ENCODE peak calls at places on chromosome 10, in nine cellular contexts. One of them, this sample, is unnamed.

GRCh38 chr10:32000937-32001336 is 55.3 kb downstream of the KIF5B start:
- DNase-seq in activated CD8-positive, alpha-beta memory T cell treated with anti-CD3 and anti-CD28 coated beads for 24 hours: no peak
- DNase-seq in RCC 7860: peak
- DNase-seq in activated CD4-positive, alpha-beta T cell treated with anti-CD3 and anti-CD28 coated beads for 4 hours: no peak
- DNase-seq in EL: peak
- DNase-seq in AG10803: peak
- DNase-seq in foreskin keratinocyte: peak
- DNase-seq in esophagus squamous epithelium: no peak
- DNase-seq in suprapubic skin: no peak
- DNase-seq in this sample: no peak

GRCh38 chr10:124450010-124450782 is at the start of gene NKX1-2:
- DNase-seq in AG10803: no peak
- DNase-seq in activated CD4-positive, alpha-beta T cell treated with anti-CD3 and anti-CD28 coated beads for 4 hours: no peak
- DNase-seq in suprapubic skin: no peak
- DNase-seq in EL: no peak
- DNase-seq in foreskin keratinocyte: no peak
- DNase-seq in RCC 7860: no peak
- DNase-seq in esophagus squamous epithelium: no peak
- DNase-seq in activated CD8-positive, alpha-beta memory T cell treated with anti-CD3 and anti-CD28 coated beads for 24 hours: no peak
- DNase-seq in this sample: no peak

GRCh38 chr10:75021851-75022250 is 89.6 kb upstream of the SAMD8 start:
- DNase-seq in activated CD4-positive, alpha-beta T cell treated with anti-CD3 and anti-CD28 coated beads for 4 hours: no peak
- DNase-seq in suprapubic skin: no peak
- DNase-seq in AG10803: no peak
- DNase-seq in esophagus squamous epithelium: no peak
- DNase-seq in foreskin keratinocyte: no peak
- DNase-seq in EL: no peak
- DNase-seq in RCC 7860: no peak
- DNase-seq in activated CD8-positive, alpha-beta memory T cell treated with anti-CD3 and anti-CD28 coated beads for 24 hours: no peak
- DNase-seq in this sample: no peak

GRCh38 chr10:44863344-44864041 is 47.6 kb upstream of the TMEM72 start:
- DNase-seq in EL: no peak
- DNase-seq in AG10803: no peak
- DNase-seq in foreskin keratinocyte: no peak
- DNase-seq in esophagus squamous epithelium: no peak
- DNase-seq in activated CD8-positive, alpha-beta memory T cell treated with anti-CD3 and anti-CD28 coated beads for 24 hours: no peak
- DNase-seq in suprapubic skin: no peak
- DNase-seq in RCC 7860: no peak
- DNase-seq in activated CD4-positive, alpha-beta T cell treated with anti-CD3 and anti-CD28 coated beads for 4 hours: no peak
- DNase-seq in this sample: no peak

GRCh38 chr10:79331709-79332108 is 15.6 kb upstream of the PPIF start:
- DNase-seq in activated CD8-positive, alpha-beta memory T cell treated with anti-CD3 and anti-CD28 coated beads for 24 hours: peak
- DNase-seq in activated CD4-positive, alpha-beta T cell treated with anti-CD3 and anti-CD28 coated beads for 4 hours: peak
- DNase-seq in RCC 7860: peak
- DNase-seq in suprapubic skin: no peak
- DNase-seq in AG10803: peak
- DNase-seq in EL: peak
- DNase-seq in esophagus squamous epithelium: no peak
- DNase-seq in foreskin keratinocyte: peak
- DNase-seq in this sample: peak

GRCh38 chr10:61779950-61780659 is 117.4 kb downstream of the CABCOCO1 start:
- DNase-seq in foreskin keratinocyte: peak
- DNase-seq in activated CD4-positive, alpha-beta T cell treated with anti-CD3 and anti-CD28 coated beads for 4 hours: peak
- DNase-seq in esophagus squamous epithelium: no peak
- DNase-seq in EL: peak
- DNase-seq in AG10803: peak
- DNase-seq in activated CD8-positive, alpha-beta memory T cell treated with anti-CD3 and anti-CD28 coated beads for 24 hours: no peak
- DNase-seq in suprapubic skin: peak
- DNase-seq in RCC 7860: peak
- DNase-seq in this sample: peak

GRCh38 chr10:78571286-78571685 is 497.5 kb upstream of the ZMIZ1 start:
- DNase-seq in EL: no peak
- DNase-seq in activated CD4-positive, alpha-beta T cell treated with anti-CD3 and anti-CD28 coated beads for 4 hours: no peak
- DNase-seq in activated CD8-positive, alpha-beta memory T cell treated with anti-CD3 and anti-CD28 coated beads for 24 hours: peak
- DNase-seq in esophagus squamous epithelium: no peak
- DNase-seq in suprapubic skin: no peak
- DNase-seq in AG10803: no peak
- DNase-seq in foreskin keratinocyte: no peak
- DNase-seq in RCC 7860: no peak
- DNase-seq in this sample: no peak

GRCh38 chr10:113069595-113069994 is 119.5 kb downstream of the TCF7L2 start:
- DNase-seq in EL: no peak
- DNase-seq in foreskin keratinocyte: peak
- DNase-seq in AG10803: no peak
- DNase-seq in suprapubic skin: no peak
- DNase-seq in esophagus squamous epithelium: no peak
- DNase-seq in RCC 7860: peak
- DNase-seq in activated CD4-positive, alpha-beta T cell treated with anti-CD3 and anti-CD28 coated beads for 4 hours: no peak
- DNase-seq in activated CD8-positive, alpha-beta memory T cell treated with anti-CD3 and anti-CD28 coated beads for 24 hours: no peak
- DNase-seq in this sample: peak

GRCh38 chr10:16644146-16644545 is 122.5 kb upstream of the C1QL3 start:
- DNase-seq in esophagus squamous epithelium: no peak
- DNase-seq in suprapubic skin: no peak
- DNase-seq in AG10803: peak
- DNase-seq in RCC 7860: peak
- DNase-seq in foreskin keratinocyte: peak
- DNase-seq in EL: peak
- DNase-seq in activated CD8-positive, alpha-beta memory T cell treated with anti-CD3 and anti-CD28 coated beads for 24 hours: no peak
- DNase-seq in activated CD4-positive, alpha-beta T cell treated with anti-CD3 and anti-CD28 coated beads for 4 hours: no peak
- DNase-seq in this sample: peak

GRCh38 chr10:68153473-68154210 is 44.4 kb downstream of the MYPN start:
- DNase-seq in activated CD8-positive, alpha-beta memory T cell treated with anti-CD3 and anti-CD28 coated beads for 24 hours: no peak
- DNase-seq in activated CD4-positive, alpha-beta T cell treated with anti-CD3 and anti-CD28 coated beads for 4 hours: no peak
- DNase-seq in esophagus squamous epithelium: no peak
- DNase-seq in EL: peak
- DNase-seq in foreskin keratinocyte: peak
- DNase-seq in suprapubic skin: no peak
- DNase-seq in RCC 7860: peak
- DNase-seq in AG10803: peak
- DNase-seq in this sample: peak

GRCh38 chr10:69103784-69104183 is 15.9 kb downstream of the SRGN start:
- DNase-seq in foreskin keratinocyte: no peak
- DNase-seq in EL: no peak
- DNase-seq in esophagus squamous epithelium: no peak
- DNase-seq in suprapubic skin: no peak
- DNase-seq in AG10803: no peak
- DNase-seq in activated CD4-positive, alpha-beta T cell treated with anti-CD3 and anti-CD28 coated beads for 4 hours: no peak
- DNase-seq in activated CD8-positive, alpha-beta memory T cell treated with anti-CD3 and anti-CD28 coated beads for 24 hours: no peak
- DNase-seq in RCC 7860: no peak
- DNase-seq in this sample: no peak

This sample was measured in RWPE1.